ENCODE peak calls at places on chromosomes 6 and 20, in six cellular contexts. H is spleen, U is heart right ventricle, V is HCT116, Z is endodermal cell, T is colonic mucosa. J is an unnamed sample. For H3K27me3 and H3K36me3, the result is how much of the 10 kb centered on the place peaks cover.

GRCh38 chr6:119720160-119720559 is 370.6 kb upstream of the MAN1A1 start:
- DNase-seq in H (no peak), U (no peak), V (peak), Z (peak), T (no peak), J (no peak)

GRCh38 chr20:2946988-2947961 is 74.0 kb downstream of the PTPRA start:
- DNase-seq in H (no peak), U (no peak), V (no peak), Z (no peak), T (no peak), J (no peak)

GRCh38 chr6:21949211-21949801 is 347.5 kb downstream of the PRL start:
- DNase-seq in H (no peak), U (no peak), V (no peak), Z (no peak), T (no peak), J (no peak)

GRCh38 chr20:50399003-50399916 is 110.9 kb upstream of the PTPN1 start:
- DNase-seq in H (no peak), U (peak), V (no peak), Z (no peak), T (no peak), J (no peak)

GRCh38 chr20:46458891-46459750 is 52.7 kb upstream of the ELMO2 start:
- DNase-seq in H (no peak), U (peak), V (no peak), Z (peak), T (peak), J (peak)

GRCh38 chr6:18492957-18493356 is 105.8 kb downstream of the RNF144B start:
- DNase-seq in H (no peak), U (no peak), V (no peak), Z (no peak), T (no peak), J (no peak)

GRCh38 chr6:132209351-132209750 is 191.9 kb downstream of the MOXD1 start:
- DNase-seq in H (no peak), U (no peak), V (peak), Z (no peak), T (no peak), J (no peak)

GRCh38 chr6:30495993-30496392 is 6.7 kb downstream of the HLA-E start:
- DNase-seq in H (no peak), U (no peak), V (no peak), Z (no peak), T (no peak), J (no peak)

GRCh38 chr6:139323511-139324445 is 32.0 kb upstream of the TXLNB start:
- DNase-seq in H (peak), U (peak), V (no peak), Z (peak), T (peak), J (peak)

GRCh38 chr6:104789770-104790190 is 69.9 kb downstream of the HACE1 start:
- DNase-seq in H (no peak), U (no peak), V (peak), Z (no peak), T (no peak), J (peak)

GRCh38 chr6:56172144-56172543 is 75.2 kb downstream of the COL21A1 start:
- DNase-seq in H (no peak), U (no peak), V (no peak), Z (no peak), T (no peak), J (no peak)

GRCh38 chr6:16374796-16375195 is 136.4 kb downstream of the GMPR start:
- DNase-seq in H (no peak), U (no peak), V (no peak), Z (no peak), T (no peak), J (no peak)

GRCh38 chr6:140252099-140252498 is 877.7 kb upstream of the CITED2 start:
- DNase-seq in H (no peak), U (no peak), V (no peak), Z (no peak), T (no peak), J (no peak)

GRCh38 chr6:27547157-27548075 is 74.5 kb upstream of the ZNF184 start:
- DNase-seq in H (no peak), U (no peak), V (peak), Z (peak), T (peak), J (no peak)

GRCh38 chr6:9502991-9503761 is 911.7 kb downstream of the TFAP2A start:
- DNase-seq in H (no peak), U (no peak), V (no peak), Z (no peak), T (no peak), J (peak)

GRCh38 chr6:93021235-93021909 is 398.0 kb downstream of the EPHA7 start:
- DNase-seq in H (no peak), U (no peak), V (no peak), Z (peak), T (no peak), J (no peak)

GRCh38 chr20:56607061-56607704 is 21.9 kb upstream of the TFAP2C start:
- DNase-seq in H (no peak), U (no peak), V (no peak), Z (no peak), T (no peak), J (no peak)

GRCh38 chr20:56608376-56608775 is 20.7 kb upstream of the TFAP2C start:
- DNase-seq in H (no peak), U (no peak), V (no peak), Z (no peak), T (no peak), J (no peak)

GRCh38 chr20:56604690-56605089 is 24.4 kb upstream of the TFAP2C start:
- DNase-seq in H (no peak), U (no peak), V (no peak), Z (no peak), T (no peak), J (no peak)

GRCh38 chr20:56605597-56605996 is 23.5 kb upstream of the TFAP2C start:
- DNase-seq in H (no peak), U (no peak), V (no peak), Z (no peak), T (no peak), J (no peak)

GRCh38 chr20:56606174-56606945 is 22.7 kb upstream of the TFAP2C start:
- DNase-seq in H (no peak), U (no peak), V (peak), Z (no peak), T (peak), J (no peak)
- H3K4me3 ChIP-seq in H (no peak), U (no peak), V (no peak), Z (no peak), T (no peak), J (no peak)

GRCh38 chr6:67812125-67812524 is 823.0 kb upstream of the ADGRB3 start:
- DNase-seq in H (no peak), U (no peak), V (no peak), Z (no peak), T (no peak), J (no peak)
- H3K27me3 ChIP-seq in H (under half), U (under half), V (under half), Z (under half), T (under half), J (under half)

GRCh38 chr6:88048556-88048955 is 915 bp downstream of the SPACA1 start:
- DNase-seq in H (no peak), U (no peak), V (no peak), Z (no peak), T (no peak), J (no peak)
- H3K36me3 ChIP-seq in H (under half), U (under half), V (under half), Z (under half), T (under half), J (under half)

GRCh38 chr20:61937146-61937962 is 128.3 kb downstream of the TAF4 start:
- DNase-seq in H (peak), U (no peak), V (no peak), Z (no peak), T (no peak), J (peak)
- H3K4me3 ChIP-seq in H (no peak), U (no peak), V (no peak), Z (no peak), T (no peak), J (no peak)

GRCh38 chr20:22542427-22542826 is 41.9 kb downstream of the FOXA2 start:
- DNase-seq in H (no peak), U (no peak), V (no peak), Z (no peak), T (no peak), J (no peak)

GRCh38 chr20:22544462-22544861 is 39.9 kb downstream of the FOXA2 start:
- DNase-seq in H (no peak), U (no peak), V (no peak), Z (no peak), T (no peak), J (no peak)

GRCh38 chr20:22546344-22546743 is 38.0 kb downstream of the FOXA2 start:
- DNase-seq in H (no peak), U (no peak), V (no peak), Z (no peak), T (no peak), J (no peak)

GRCh38 chr20:22545045-22545444 is 39.3 kb downstream of the FOXA2 start:
- DNase-seq in H (no peak), U (no peak), V (no peak), Z (no peak), T (no peak), J (no peak)

DNA sequence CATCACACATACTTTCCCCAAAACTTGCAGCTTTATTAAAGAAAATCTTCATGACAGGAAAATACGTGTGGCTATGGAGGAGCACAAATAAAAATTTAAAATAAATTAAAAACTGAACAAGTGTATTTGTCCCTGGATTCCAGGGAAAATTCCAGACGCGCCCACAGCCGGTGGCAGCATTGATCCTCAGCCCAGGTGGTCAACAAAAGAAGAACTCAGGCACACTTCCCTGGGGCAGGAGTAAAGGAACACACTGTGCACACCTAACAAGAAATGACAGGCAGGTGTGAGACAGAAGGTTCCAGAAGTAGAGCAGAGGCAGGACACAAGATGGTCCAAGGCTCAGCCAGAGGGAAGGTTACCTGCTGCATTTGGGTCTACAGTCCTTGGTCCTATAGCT is 36.3 kb downstream of the FOXA2 start:
- DNase-seq in H (no peak), U (no peak), V (no peak), Z (no peak), T (no peak), J (no peak)
- H3K27me3 ChIP-seq in H (half or more), U (half or more), V (under half), Z (under half), T (under half), J (under half)

GRCh38 chr6:112237066-112237465 is 17.3 kb downstream of the LAMA4 start:
- DNase-seq in H (no peak), U (no peak), V (no peak), Z (no peak), T (no peak), J (no peak)

GRCh38 chr6:112237644-112238043 is 16.7 kb downstream of the LAMA4 start:
- DNase-seq in H (no peak), U (no peak), V (no peak), Z (no peak), T (peak), J (no peak)

GRCh38 chr6:112234596-112234995 is 19.8 kb downstream of the LAMA4 start:
- DNase-seq in H (no peak), U (no peak), V (no peak), Z (no peak), T (no peak), J (no peak)

GRCh38 chr6:112233864-112234263 is 20.5 kb downstream of the LAMA4 start:
- DNase-seq in H (no peak), U (no peak), V (no peak), Z (no peak), T (no peak), J (no peak)

DNA sequence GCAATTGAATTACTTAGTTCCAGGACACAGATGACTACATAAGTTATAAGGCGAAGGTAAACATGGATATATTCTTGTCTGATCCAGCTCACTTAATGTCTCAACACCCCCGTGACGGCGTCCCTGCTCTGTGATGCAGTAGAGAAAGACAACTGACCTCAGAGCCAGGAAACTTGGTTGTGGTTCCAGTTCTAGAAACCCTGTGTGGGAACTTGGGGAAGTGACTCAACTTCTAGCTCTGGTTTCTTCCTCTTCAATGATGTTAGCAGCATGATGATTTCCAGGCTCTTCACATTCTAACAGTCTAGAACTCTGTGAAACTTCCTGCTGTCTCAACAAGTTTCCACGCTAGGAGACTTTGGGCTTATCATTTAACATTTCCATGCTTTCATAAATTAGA is 18.4 kb downstream of the LAMA4 start:
- DNase-seq in H (no peak), U (no peak), V (no peak), Z (no peak), T (no peak), J (no peak)
- H3K36me3 ChIP-seq in H (under half), U (under half), V (under half), Z (under half), T (under half), J (under half)

DNA sequence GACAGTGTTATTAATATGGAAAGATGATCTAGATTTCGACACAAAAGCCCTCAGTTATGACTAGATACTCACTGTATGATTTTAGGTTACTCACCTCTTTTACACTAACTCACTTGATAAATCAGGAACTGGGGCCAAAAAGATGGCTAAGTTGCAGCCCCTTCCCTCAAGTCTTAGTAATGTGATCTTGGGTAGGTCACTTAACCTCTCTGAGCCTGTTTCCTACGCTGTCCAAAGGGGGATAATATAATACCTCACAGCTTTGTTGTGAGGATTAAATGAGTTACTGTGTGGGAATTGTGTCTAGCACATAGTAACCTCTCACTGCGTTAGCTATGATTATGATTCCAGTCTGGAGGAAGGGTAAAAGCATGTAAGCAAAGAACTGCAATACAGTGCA is 1.3 kb downstream of the TTI1 start:
- DNase-seq in H (no peak), U (no peak), V (no peak), Z (no peak), T (no peak), J (no peak)
- H3K4me3 ChIP-seq in H (no peak), U (no peak), V (peak), Z (peak), T (no peak), J (no peak)